ENCODE peak calls at places on chromosome 9, in six cellular contexts. J is right atrium auricular region; Z is CD8-positive, alpha-beta T cell; E is SJCRH30; H is naive thymus-derived CD4-positive, alpha-beta T cell; R is prostate gland. T is an unnamed sample.

GRCh38 chr9:109166771-109167601 is at the start of gene FRRS1L:
- DNase-seq in J (no peak), Z (no peak), E (no peak), H (no peak), R (no peak), T (no peak)

GRCh38 chr9:5773324-5773999 is 59.5 kb downstream of the ERMP1 start:
- DNase-seq in J (no peak), Z (no peak), E (no peak), H (no peak), R (no peak), T (no peak)

GRCh38 chr9:105044458-105044857 is 116.5 kb upstream of the ABCA1 start:
- DNase-seq in J (no peak), Z (no peak), E (no peak), H (no peak), R (no peak), T (no peak)

GRCh38 chr9:76887951-76888350 is 18.0 kb downstream of the PRUNE2 start:
- DNase-seq in J (no peak), Z (no peak), E (no peak), H (no peak), R (no peak), T (no peak)

GRCh38 chr9:107043886-107044285 is 180.9 kb downstream of the ZNF462 start:
- DNase-seq in J (no peak), Z (no peak), E (no peak), H (no peak), R (no peak), T (no peak)

GRCh38 chr9:110217656-110218099 is 9.7 kb upstream of the C9orf152 start:
- DNase-seq in J (no peak), Z (no peak), E (no peak), H (peak; percentile 39), R (peak; percentile 14), T (no peak)

GRCh38 chr9:35756743-35757526 is 2.9 kb upstream of the MSMP start:
- DNase-seq in J (peak; percentile 73), Z (peak; percentile 46), E (peak; percentile 80), H (peak; percentile 78), R (peak; percentile 44), T (peak; percentile 78)

GRCh38 chr9:129637102-129637501 is 4.8 kb downstream of the ASB6 start:
- DNase-seq in J (no peak), Z (no peak), E (no peak), H (no peak), R (no peak), T (no peak)

GRCh38 chr9:33287087-33287490 is 3.2 kb upstream of the NFX1 start:
- DNase-seq in J (no peak), Z (no peak), E (peak; percentile 51), H (peak; percentile 80), R (peak; percentile 54), T (peak; percentile 69)

GRCh38 chr9:98099898-98100297 is 19.1 kb downstream of the TRIM14 start:
- DNase-seq in J (no peak), Z (no peak), E (no peak), H (peak; percentile 39), R (peak; percentile 78), T (no peak)

GRCh38 chr9:72977670-72978069 is 24.8 kb upstream of the ALDH1A1 start:
- DNase-seq in J (no peak), Z (no peak), E (peak; percentile 20), H (no peak), R (no peak), T (no peak)

GRCh38 chr9:130042406-130042930 is 521 bp downstream of the FNBP1 start:
- DNase-seq in J (no peak), Z (no peak), E (peak; percentile 48), H (no peak), R (no peak), T (no peak)

GRCh38 chr9:112809351-112809848 is 58.8 kb downstream of the SNX30 start:
- DNase-seq in J (no peak), Z (no peak), E (no peak), H (no peak), R (no peak), T (no peak)

GRCh38 chr9:87212563-87213154 is 265.4 kb upstream of the GAS1 start:
- DNase-seq in J (no peak), Z (no peak), E (peak; percentile 79), H (no peak), R (peak; percentile 8), T (no peak)

GRCh38 chr9:23887781-23888180 is 61.7 kb upstream of the ELAVL2 start:
- DNase-seq in J (no peak), Z (no peak), E (no peak), H (no peak), R (no peak), T (no peak)

GRCh38 chr9:64015136-64015535 is 1269.9 kb downstream of the FOXD4L5 start:
- DNase-seq in J (no peak), Z (no peak), E (no peak), H (no peak), R (no peak), T (no peak)

GRCh38 chr9:76630916-76631315 is 133.3 kb upstream of the PCA3 start:
- DNase-seq in J (no peak), Z (no peak), E (no peak), H (no peak), R (no peak), T (no peak)

GRCh38 chr9:116549786-116550660 is 137.1 kb upstream of the TRIM32 start:
- DNase-seq in J (no peak), Z (no peak), E (no peak), H (no peak), R (no peak), T (no peak)

GRCh38 chr9:97983524-97984187 is 515 bp downstream of the ANP32B start:
- DNase-seq in J (peak; percentile 61), Z (peak; percentile 49), E (peak; percentile 60), H (peak; percentile 74), R (peak; percentile 56), T (peak; percentile 63)

GRCh38 chr9:72363908-72364678 is 915 bp downstream of the ZFAND5 start:
- DNase-seq in J (peak; percentile 65), Z (peak; percentile 59), E (peak; percentile 57), H (peak; percentile 76), R (peak; percentile 42), T (peak; percentile 60)

GRCh38 chr9:94916956-94917355 is 190.5 kb downstream of the AOPEP start:
- DNase-seq in J (no peak), Z (no peak), E (peak; percentile 52), H (no peak), R (peak; percentile 52), T (no peak)

GRCh38 chr9:94801242-94801641 is 74.7 kb downstream of the AOPEP start:
- DNase-seq in J (no peak), Z (no peak), E (peak; percentile 84), H (no peak), R (no peak), T (no peak)

GRCh38 chr9:94853887-94854286 is 127.4 kb downstream of the AOPEP start:
- DNase-seq in J (no peak), Z (no peak), E (no peak), H (no peak), R (no peak), T (no peak)

GRCh38 chr9:103397868-103398600 is 402.9 kb downstream of the CYLC2 start:
- DNase-seq in J (no peak), Z (no peak), E (peak; percentile 48), H (peak; percentile 23), R (peak; percentile 12), T (peak; percentile 25)

GRCh38 chr9:127977877-127978647 is 2.7 kb downstream of the EEIG1 start:
- DNase-seq in J (peak; percentile 87), Z (no peak), E (peak; percentile 84), H (no peak), R (no peak), T (peak; percentile 74)

GRCh38 chr9:79263666-79264460 is 307.9 kb upstream of the TLE4 start:
- DNase-seq in J (no peak), Z (no peak), E (peak; percentile 37), H (no peak), R (no peak), T (no peak)

GRCh38 chr9:15469406-15469805 is 41.4 kb downstream of the PSIP1 start:
- DNase-seq in J (no peak), Z (no peak), E (no peak), H (no peak), R (no peak), T (no peak)

GRCh38 chr9:126696091-126696763 is 82.5 kb downstream of the LMX1B start:
- DNase-seq in J (no peak), Z (no peak), E (peak; percentile 2), H (no peak), R (no peak), T (no peak)
- H3K27me3 ChIP-seq in J (no peaks in the 10 kb centered on the region), Z (no peaks in the 10 kb centered on the region), E (no peaks in the 10 kb centered on the region), H (no peaks in the 10 kb centered on the region), R (no peaks in the 10 kb centered on the region), T (no peaks in the 10 kb centered on the region)

DNA sequence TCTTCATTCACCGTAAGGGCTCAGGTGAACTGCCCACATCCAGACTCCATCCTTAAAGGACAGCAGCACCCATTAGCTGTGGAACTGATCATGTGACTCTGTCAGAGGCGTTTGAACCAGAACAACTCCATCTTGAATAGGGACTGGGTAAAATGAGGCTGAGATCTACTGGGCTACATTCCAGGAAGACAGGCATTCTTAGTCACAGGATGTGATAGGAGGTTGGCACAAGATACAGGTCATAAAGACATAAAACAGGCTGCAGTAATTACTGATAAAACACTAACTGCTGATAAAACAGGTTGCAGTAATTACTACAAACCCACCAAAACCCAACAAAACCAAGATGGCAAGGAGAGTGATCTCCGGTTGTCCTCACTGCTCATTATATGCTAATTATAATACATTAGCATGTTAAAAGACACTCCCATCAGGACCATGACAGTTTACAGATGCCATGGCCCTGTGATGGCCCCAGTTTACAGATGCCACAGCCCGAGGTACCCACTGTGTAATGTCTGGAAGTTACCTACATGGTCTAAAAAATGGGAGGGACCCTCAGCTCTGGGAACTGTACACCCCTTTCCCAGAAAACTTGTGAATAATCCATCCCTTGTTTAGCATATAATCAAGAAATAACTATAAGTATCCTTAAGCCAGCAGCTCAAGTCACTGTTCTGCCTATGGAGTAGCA is 28.6 kb downstream of the BICD2 start:
- DNase-seq in J (no peak), Z (no peak), E (peak; percentile 0), H (no peak), R (no peak), T (no peak)
- H3K27me3 ChIP-seq in J (no peaks in the 10 kb centered on the region), Z (no peaks in the 10 kb centered on the region), E (no peaks in the 10 kb centered on the region), H (no peaks in the 10 kb centered on the region), R (no peaks in the 10 kb centered on the region), T (no peaks in the 10 kb centered on the region)

DNA sequence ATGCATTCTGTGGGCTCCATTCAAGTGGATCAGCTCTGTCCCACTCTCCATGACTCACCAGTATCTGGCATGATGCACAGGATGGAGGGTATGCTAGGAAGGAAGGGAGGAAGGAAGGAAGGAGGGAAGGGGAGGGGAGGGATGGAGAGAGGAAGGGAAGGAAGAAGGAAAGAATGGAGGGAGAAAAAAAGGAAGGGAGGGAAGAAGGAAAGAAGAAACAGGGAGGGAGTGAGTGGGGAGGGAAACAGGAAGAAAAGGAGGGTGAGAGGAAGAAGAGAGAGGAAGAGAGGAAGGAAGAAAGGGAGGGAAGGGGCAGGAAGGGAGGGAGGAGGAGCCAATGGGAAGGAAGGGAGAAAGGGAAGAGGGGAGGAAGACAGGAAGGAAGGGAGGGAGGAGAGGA is 5.3 kb upstream of the BARHL1 start:
- DNase-seq in J (no peak), Z (no peak), E (no peak), H (no peak), R (no peak), T (no peak)
- H3K27me3 ChIP-seq in J (peaks cover 21% of the 10 kb centered on the region), Z (peaks cover 38% of the 10 kb centered on the region), E (no peaks in the 10 kb centered on the region), H (peaks cover 44% of the 10 kb centered on the region), R (peaks cover 34% of the 10 kb centered on the region), T (peaks cover 59% of the 10 kb centered on the region)

DNA sequence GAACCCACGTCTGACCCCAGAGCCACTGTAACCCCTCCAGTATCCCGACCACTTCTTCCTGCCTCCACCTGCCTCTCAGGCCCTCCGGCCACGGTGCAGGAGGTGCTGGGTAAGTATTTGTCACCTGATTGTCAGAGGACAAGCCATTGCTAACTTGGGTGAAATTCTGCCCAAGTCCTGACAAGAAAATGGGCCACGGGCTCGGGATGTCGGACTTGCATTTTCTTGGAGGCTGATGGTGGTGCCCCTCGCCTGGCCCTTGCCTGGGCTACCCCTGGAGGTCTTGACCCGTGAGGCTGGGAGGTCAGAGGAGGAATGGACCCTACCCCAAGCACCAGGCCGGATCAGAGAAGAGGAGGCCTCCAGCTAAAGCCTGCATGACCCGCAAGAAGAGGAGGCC is 149.7 kb upstream of the COL5A1 start:
- DNase-seq in J (no peak), Z (no peak), E (no peak), H (no peak), R (no peak), T (no peak)
- H3K27me3 ChIP-seq in J (no peaks in the 10 kb centered on the region), Z (no peaks in the 10 kb centered on the region), E (peaks cover under 1% of the 10 kb centered on the region), H (no peaks in the 10 kb centered on the region), R (no peaks in the 10 kb centered on the region), T (no peaks in the 10 kb centered on the region)